ENCODE peak calls at places on chromosome 22, in nine cellular contexts. N, V, A, U, R, F, L, S and H are unnamed samples.
A peak's percentile ranks its signal among the peaks of the same experiment; 100 is the strongest.

GRCh38 chr22:35611891-35612576 is 5.1 kb downstream of the MB start:
- DNase-seq in N (no peak), V (no peak), A (no peak), U (no peak), R (no peak), F (no peak), L (no peak), S (no peak), H (no peak)

GRCh38 chr22:30308518-30309230 is 18.1 kb downstream of the TBC1D10A start:
- DNase-seq in N (no peak), V (no peak), A (no peak), U (peak; percentile 60), R (no peak), F (no peak), L (no peak), S (no peak), H (no peak)

GRCh38 chr22:26835929-26836528 is 178.6 kb downstream of the MIAT start:
- DNase-seq in N (peak; percentile 75), V (no peak), A (peak; percentile 46), U (peak; percentile 39), R (peak; percentile 41), F (peak; percentile 36), L (peak; percentile 58), S (no peak), H (no peak)

GRCh38 chr22:47090591-47091240 is 328.3 kb downstream of the TBC1D22A start:
- DNase-seq in N (no peak), V (no peak), A (no peak), U (peak; percentile 47), R (no peak), F (no peak), L (peak; percentile 48), S (peak; percentile 44), H (no peak)

GRCh38 chr22:28023774-28024173 is 104.7 kb upstream of the PITPNB start:
- DNase-seq in N (no peak), V (no peak), A (no peak), U (no peak), R (no peak), F (peak; percentile 7), L (no peak), S (no peak), H (no peak)

GRCh38 chr22:41557401-41558240 is 3.2 kb upstream of the CSDC2 start:
- DNase-seq in N (no peak), V (peak; percentile 9), A (peak; percentile 81), U (peak; percentile 98), R (no peak), F (peak; percentile 78), L (peak; percentile 94), S (peak; percentile 72), H (peak; percentile 63)

GRCh38 chr22:23938328-23939016 is 22.5 kb downstream of the GSTT2B start:
- DNase-seq in N (no peak), V (peak; percentile 10), A (no peak), U (no peak), R (no peak), F (no peak), L (no peak), S (no peak), H (no peak)

GRCh38 chr22:29061773-29062172 is at the start of gene C22orf31:
- DNase-seq in N (no peak), V (no peak), A (no peak), U (no peak), R (no peak), F (no peak), L (no peak), S (no peak), H (no peak)

GRCh38 chr22:20422271-20422958 is 15.2 kb downstream of the SCARF2 start:
- DNase-seq in N (no peak), V (no peak), A (no peak), U (no peak), R (no peak), F (no peak), L (no peak), S (no peak), H (no peak)